ENCODE peak calls at places on chromosomes 6 and 20, in six cellular contexts. One of them, this sample, is unnamed.
A peak's percentile ranks its signal among the peaks of the same experiment; 100 is the strongest.

GRCh38 chr6:65558071-65558470 is 149.0 kb downstream of the EYS start:
- DNase-seq in H54: no peak
- DNase-seq in activated CD8-positive, alpha-beta T cell treated with anti-CD3 and anti-CD28 coated beads for 36 hours: no peak
- DNase-seq in hippocampal formation: no peak
- DNase-seq in AG08395: no peak
- DNase-seq in stimulated activated naive CD4-positive, alpha-beta T cell treated with Interleukin-2 at 50 U/mL for 16 hours: no peak
- DNase-seq in this sample: no peak

GRCh38 chr6:16491666-16492322 is 253.4 kb downstream of the GMPR start:
- DNase-seq in H54: no peak
- DNase-seq in activated CD8-positive, alpha-beta T cell treated with anti-CD3 and anti-CD28 coated beads for 36 hours: no peak
- DNase-seq in hippocampal formation: no peak
- DNase-seq in AG08395: no peak
- DNase-seq in stimulated activated naive CD4-positive, alpha-beta T cell treated with Interleukin-2 at 50 U/mL for 16 hours: no peak
- DNase-seq in this sample: no peak

GRCh38 chr20:17538517-17539170 is 7.5 kb upstream of the BFSP1 start:
- DNase-seq in H54: no peak
- DNase-seq in activated CD8-positive, alpha-beta T cell treated with anti-CD3 and anti-CD28 coated beads for 36 hours: peak; percentile 30
- DNase-seq in hippocampal formation: no peak
- DNase-seq in AG08395: no peak
- DNase-seq in stimulated activated naive CD4-positive, alpha-beta T cell treated with Interleukin-2 at 50 U/mL for 16 hours: no peak
- DNase-seq in this sample: no peak

GRCh38 chr20:7459123-7459522 is 481.1 kb downstream of the HAO1 start:
- DNase-seq in H54: no peak
- DNase-seq in activated CD8-positive, alpha-beta T cell treated with anti-CD3 and anti-CD28 coated beads for 36 hours: no peak
- DNase-seq in hippocampal formation: no peak
- DNase-seq in AG08395: peak; percentile 4
- DNase-seq in stimulated activated naive CD4-positive, alpha-beta T cell treated with Interleukin-2 at 50 U/mL for 16 hours: no peak
- DNase-seq in this sample: no peak

GRCh38 chr6:83536034-83536646 is 23.8 kb downstream of the PRSS35 start:
- DNase-seq in H54: peak; percentile 6
- DNase-seq in activated CD8-positive, alpha-beta T cell treated with anti-CD3 and anti-CD28 coated beads for 36 hours: peak; percentile 71
- DNase-seq in hippocampal formation: no peak
- DNase-seq in AG08395: peak; percentile 59
- DNase-seq in stimulated activated naive CD4-positive, alpha-beta T cell treated with Interleukin-2 at 50 U/mL for 16 hours: peak; percentile 28
- DNase-seq in this sample: peak; percentile 57

GRCh38 chr20:49964964-49965780 is 17.6 kb upstream of the SNAI1 start:
- DNase-seq in H54: peak; percentile 64
- DNase-seq in activated CD8-positive, alpha-beta T cell treated with anti-CD3 and anti-CD28 coated beads for 36 hours: peak; percentile 47
- DNase-seq in hippocampal formation: no peak
- DNase-seq in AG08395: peak; percentile 45
- DNase-seq in stimulated activated naive CD4-positive, alpha-beta T cell treated with Interleukin-2 at 50 U/mL for 16 hours: no peak
- DNase-seq in this sample: no peak

GRCh38 chr6:44076366-44077200 is 50.7 kb downstream of the MRPL14 start:
- DNase-seq in H54: no peak
- DNase-seq in activated CD8-positive, alpha-beta T cell treated with anti-CD3 and anti-CD28 coated beads for 36 hours: peak; percentile 37
- DNase-seq in hippocampal formation: no peak
- DNase-seq in AG08395: no peak
- DNase-seq in stimulated activated naive CD4-positive, alpha-beta T cell treated with Interleukin-2 at 50 U/mL for 16 hours: no peak
- DNase-seq in this sample: peak; percentile 56

GRCh38 chr6:137105375-137105774 is 60.6 kb upstream of the IL20RA start:
- DNase-seq in H54: no peak
- DNase-seq in activated CD8-positive, alpha-beta T cell treated with anti-CD3 and anti-CD28 coated beads for 36 hours: no peak
- DNase-seq in hippocampal formation: no peak
- DNase-seq in AG08395: no peak
- DNase-seq in stimulated activated naive CD4-positive, alpha-beta T cell treated with Interleukin-2 at 50 U/mL for 16 hours: no peak
- DNase-seq in this sample: no peak

GRCh38 chr6:170522565-170523183 is 30.4 kb downstream of the PSMB1 start:
- DNase-seq in H54: no peak
- DNase-seq in activated CD8-positive, alpha-beta T cell treated with anti-CD3 and anti-CD28 coated beads for 36 hours: peak; percentile 23
- DNase-seq in hippocampal formation: no peak
- DNase-seq in AG08395: no peak
- DNase-seq in stimulated activated naive CD4-positive, alpha-beta T cell treated with Interleukin-2 at 50 U/mL for 16 hours: no peak
- DNase-seq in this sample: peak; percentile 17

GRCh38 chr6:33323623-33323948 is 6.0 kb upstream of the ZBTB22 start:
- DNase-seq in H54: no peak
- DNase-seq in activated CD8-positive, alpha-beta T cell treated with anti-CD3 and anti-CD28 coated beads for 36 hours: peak; percentile 25
- DNase-seq in hippocampal formation: no peak
- DNase-seq in AG08395: no peak
- DNase-seq in stimulated activated naive CD4-positive, alpha-beta T cell treated with Interleukin-2 at 50 U/mL for 16 hours: peak; percentile 23
- DNase-seq in this sample: no peak

GRCh38 chr20:23541330-23541729 is 27.0 kb downstream of the CST9L start:
- DNase-seq in H54: peak; percentile 9
- DNase-seq in activated CD8-positive, alpha-beta T cell treated with anti-CD3 and anti-CD28 coated beads for 36 hours: no peak
- DNase-seq in hippocampal formation: no peak
- DNase-seq in AG08395: no peak
- DNase-seq in stimulated activated naive CD4-positive, alpha-beta T cell treated with Interleukin-2 at 50 U/mL for 16 hours: no peak
- DNase-seq in this sample: no peak

GRCh38 chr6:74597266-74597665 is 608.6 kb downstream of the COL12A1 start:
- DNase-seq in H54: no peak
- DNase-seq in activated CD8-positive, alpha-beta T cell treated with anti-CD3 and anti-CD28 coated beads for 36 hours: no peak
- DNase-seq in hippocampal formation: no peak
- DNase-seq in AG08395: peak; percentile 34
- DNase-seq in stimulated activated naive CD4-positive, alpha-beta T cell treated with Interleukin-2 at 50 U/mL for 16 hours: no peak
- DNase-seq in this sample: peak; percentile 39

GRCh38 chr20:10316582-10316981 is 98.0 kb downstream of the SNAP25 start:
- DNase-seq in H54: no peak
- DNase-seq in activated CD8-positive, alpha-beta T cell treated with anti-CD3 and anti-CD28 coated beads for 36 hours: peak; percentile 32
- DNase-seq in hippocampal formation: no peak
- DNase-seq in AG08395: no peak
- DNase-seq in stimulated activated naive CD4-positive, alpha-beta T cell treated with Interleukin-2 at 50 U/mL for 16 hours: no peak
- DNase-seq in this sample: no peak

GRCh38 chr6:15253107-15254073 is 7.5 kb downstream of the JARID2 start:
- DNase-seq in H54: no peak
- DNase-seq in activated CD8-positive, alpha-beta T cell treated with anti-CD3 and anti-CD28 coated beads for 36 hours: peak; percentile 25
- DNase-seq in hippocampal formation: no peak
- DNase-seq in AG08395: no peak
- DNase-seq in stimulated activated naive CD4-positive, alpha-beta T cell treated with Interleukin-2 at 50 U/mL for 16 hours: peak; percentile 11
- DNase-seq in this sample: no peak

GRCh38 chr6:13355043-13355945 is 27.0 kb upstream of the TBC1D7 start:
- DNase-seq in H54: peak; percentile 60
- DNase-seq in activated CD8-positive, alpha-beta T cell treated with anti-CD3 and anti-CD28 coated beads for 36 hours: peak; percentile 58
- DNase-seq in hippocampal formation: no peak
- DNase-seq in AG08395: peak; percentile 88
- DNase-seq in stimulated activated naive CD4-positive, alpha-beta T cell treated with Interleukin-2 at 50 U/mL for 16 hours: no peak
- DNase-seq in this sample: peak; percentile 85

GRCh38 chr6:141475269-141475668 is 657.5 kb upstream of the GJE1 start:
- DNase-seq in H54: no peak
- DNase-seq in activated CD8-positive, alpha-beta T cell treated with anti-CD3 and anti-CD28 coated beads for 36 hours: no peak
- DNase-seq in hippocampal formation: no peak
- DNase-seq in AG08395: no peak
- DNase-seq in stimulated activated naive CD4-positive, alpha-beta T cell treated with Interleukin-2 at 50 U/mL for 16 hours: no peak
- DNase-seq in this sample: no peak

GRCh38 chr6:1081566-1081965 is 230.3 kb upstream of the FOXQ1 start:
- DNase-seq in H54: no peak
- DNase-seq in activated CD8-positive, alpha-beta T cell treated with anti-CD3 and anti-CD28 coated beads for 36 hours: no peak
- DNase-seq in hippocampal formation: no peak
- DNase-seq in AG08395: peak; percentile 48
- DNase-seq in stimulated activated naive CD4-positive, alpha-beta T cell treated with Interleukin-2 at 50 U/mL for 16 hours: no peak
- DNase-seq in this sample: peak; percentile 56

GRCh38 chr6:134111062-134111677 is 58.7 kb upstream of the SLC2A12 start:
- DNase-seq in H54: peak; percentile 28
- DNase-seq in activated CD8-positive, alpha-beta T cell treated with anti-CD3 and anti-CD28 coated beads for 36 hours: peak; percentile 66
- DNase-seq in hippocampal formation: no peak
- DNase-seq in AG08395: peak; percentile 74
- DNase-seq in stimulated activated naive CD4-positive, alpha-beta T cell treated with Interleukin-2 at 50 U/mL for 16 hours: no peak
- DNase-seq in this sample: peak; percentile 76

GRCh38 chr6:108526739-108527174 is 34.0 kb upstream of the FOXO3 start:
- DNase-seq in H54: peak; percentile 14
- DNase-seq in activated CD8-positive, alpha-beta T cell treated with anti-CD3 and anti-CD28 coated beads for 36 hours: no peak
- DNase-seq in hippocampal formation: peak; percentile 65
- DNase-seq in AG08395: peak; percentile 67
- DNase-seq in stimulated activated naive CD4-positive, alpha-beta T cell treated with Interleukin-2 at 50 U/mL for 16 hours: no peak
- DNase-seq in this sample: peak; percentile 65

GRCh38 chr20:36462440-36463211 is 78.7 kb upstream of the MYL9 start:
- DNase-seq in H54: no peak
- DNase-seq in activated CD8-positive, alpha-beta T cell treated with anti-CD3 and anti-CD28 coated beads for 36 hours: peak; percentile 55
- DNase-seq in hippocampal formation: no peak
- DNase-seq in AG08395: peak; percentile 33
- DNase-seq in stimulated activated naive CD4-positive, alpha-beta T cell treated with Interleukin-2 at 50 U/mL for 16 hours: no peak
- DNase-seq in this sample: peak; percentile 64

GRCh38 chr20:48606841-48607543 is 220.8 kb downstream of the PREX1 start:
- DNase-seq in H54: no peak
- DNase-seq in activated CD8-positive, alpha-beta T cell treated with anti-CD3 and anti-CD28 coated beads for 36 hours: no peak
- DNase-seq in hippocampal formation: no peak
- DNase-seq in AG08395: no peak
- DNase-seq in stimulated activated naive CD4-positive, alpha-beta T cell treated with Interleukin-2 at 50 U/mL for 16 hours: no peak
- DNase-seq in this sample: no peak

GRCh38 chr20:11080010-11080409 is 406.2 kb upstream of the JAG1 start:
- DNase-seq in H54: no peak
- DNase-seq in activated CD8-positive, alpha-beta T cell treated with anti-CD3 and anti-CD28 coated beads for 36 hours: no peak
- DNase-seq in hippocampal formation: no peak
- DNase-seq in AG08395: no peak
- DNase-seq in stimulated activated naive CD4-positive, alpha-beta T cell treated with Interleukin-2 at 50 U/mL for 16 hours: no peak
- DNase-seq in this sample: no peak

GRCh38 chr6:24145690-24146131 is 19.7 kb downstream of the NRSN1 start:
- DNase-seq in H54: no peak
- DNase-seq in activated CD8-positive, alpha-beta T cell treated with anti-CD3 and anti-CD28 coated beads for 36 hours: no peak
- DNase-seq in hippocampal formation: no peak
- DNase-seq in AG08395: no peak
- DNase-seq in stimulated activated naive CD4-positive, alpha-beta T cell treated with Interleukin-2 at 50 U/mL for 16 hours: no peak
- DNase-seq in this sample: no peak

GRCh38 chr6:74598473-74599393 is 607.1 kb downstream of the COL12A1 start:
- DNase-seq in H54: no peak
- DNase-seq in activated CD8-positive, alpha-beta T cell treated with anti-CD3 and anti-CD28 coated beads for 36 hours: no peak
- DNase-seq in hippocampal formation: no peak
- DNase-seq in AG08395: peak; percentile 52
- DNase-seq in stimulated activated naive CD4-positive, alpha-beta T cell treated with Interleukin-2 at 50 U/mL for 16 hours: no peak
- DNase-seq in this sample: peak; percentile 41

GRCh38 chr6:138088307-138088744 is 18.9 kb downstream of the PERP start:
- DNase-seq in H54: no peak
- DNase-seq in activated CD8-positive, alpha-beta T cell treated with anti-CD3 and anti-CD28 coated beads for 36 hours: no peak
- DNase-seq in hippocampal formation: no peak
- DNase-seq in AG08395: peak; percentile 73
- DNase-seq in stimulated activated naive CD4-positive, alpha-beta T cell treated with Interleukin-2 at 50 U/mL for 16 hours: no peak
- DNase-seq in this sample: peak; percentile 62

GRCh38 chr20:3916347-3916746 is 27.2 kb downstream of the PANK2 start:
- DNase-seq in H54: no peak
- DNase-seq in activated CD8-positive, alpha-beta T cell treated with anti-CD3 and anti-CD28 coated beads for 36 hours: no peak
- DNase-seq in hippocampal formation: no peak
- DNase-seq in AG08395: no peak
- DNase-seq in stimulated activated naive CD4-positive, alpha-beta T cell treated with Interleukin-2 at 50 U/mL for 16 hours: no peak
- DNase-seq in this sample: no peak

GRCh38 chr6:71489736-71490135 is 201.1 kb downstream of the OGFRL1 start:
- DNase-seq in H54: peak; percentile 27
- DNase-seq in activated CD8-positive, alpha-beta T cell treated with anti-CD3 and anti-CD28 coated beads for 36 hours: no peak
- DNase-seq in hippocampal formation: no peak
- DNase-seq in AG08395: peak; percentile 89
- DNase-seq in stimulated activated naive CD4-positive, alpha-beta T cell treated with Interleukin-2 at 50 U/mL for 16 hours: no peak
- DNase-seq in this sample: peak; percentile 75

GRCh38 chr6:69732640-69733039 is 64.2 kb downstream of the LMBRD1 start:
- DNase-seq in H54: no peak
- DNase-seq in activated CD8-positive, alpha-beta T cell treated with anti-CD3 and anti-CD28 coated beads for 36 hours: no peak
- DNase-seq in hippocampal formation: peak; percentile 13
- DNase-seq in AG08395: no peak
- DNase-seq in stimulated activated naive CD4-positive, alpha-beta T cell treated with Interleukin-2 at 50 U/mL for 16 hours: no peak
- DNase-seq in this sample: no peak

GRCh38 chr6:20454201-20454824 is 52.6 kb downstream of the E2F3 start:
- DNase-seq in H54: no peak
- DNase-seq in activated CD8-positive, alpha-beta T cell treated with anti-CD3 and anti-CD28 coated beads for 36 hours: peak; percentile 33
- DNase-seq in hippocampal formation: no peak
- DNase-seq in AG08395: no peak
- DNase-seq in stimulated activated naive CD4-positive, alpha-beta T cell treated with Interleukin-2 at 50 U/mL for 16 hours: no peak
- DNase-seq in this sample: no peak

GRCh38 chr20:19817017-19817416 is 59.0 kb downstream of the RIN2 start:
- DNase-seq in H54: peak; percentile 24
- DNase-seq in activated CD8-positive, alpha-beta T cell treated with anti-CD3 and anti-CD28 coated beads for 36 hours: no peak
- DNase-seq in hippocampal formation: no peak
- DNase-seq in AG08395: peak; percentile 45
- DNase-seq in stimulated activated naive CD4-positive, alpha-beta T cell treated with Interleukin-2 at 50 U/mL for 16 hours: no peak
- DNase-seq in this sample: peak; percentile 63

GRCh38 chr6:49333345-49334120 is 129.5 kb downstream of the MMUT start:
- DNase-seq in H54: no peak
- DNase-seq in activated CD8-positive, alpha-beta T cell treated with anti-CD3 and anti-CD28 coated beads for 36 hours: no peak
- DNase-seq in hippocampal formation: no peak
- DNase-seq in AG08395: no peak
- DNase-seq in stimulated activated naive CD4-positive, alpha-beta T cell treated with Interleukin-2 at 50 U/mL for 16 hours: no peak
- DNase-seq in this sample: no peak

GRCh38 chr6:73180718-73181619 is 44.3 kb downstream of the KHDC1L start:
- DNase-seq in H54: peak; percentile 33
- DNase-seq in activated CD8-positive, alpha-beta T cell treated with anti-CD3 and anti-CD28 coated beads for 36 hours: no peak
- DNase-seq in hippocampal formation: peak; percentile 74
- DNase-seq in AG08395: peak; percentile 77
- DNase-seq in stimulated activated naive CD4-positive, alpha-beta T cell treated with Interleukin-2 at 50 U/mL for 16 hours: no peak
- DNase-seq in this sample: peak; percentile 78

GRCh38 chr20:44471481-44471882 is 4.2 kb upstream of the TTPAL start:
- DNase-seq in H54: no peak
- DNase-seq in activated CD8-positive, alpha-beta T cell treated with anti-CD3 and anti-CD28 coated beads for 36 hours: no peak
- DNase-seq in hippocampal formation: peak; percentile 32
- DNase-seq in AG08395: peak; percentile 57
- DNase-seq in stimulated activated naive CD4-positive, alpha-beta T cell treated with Interleukin-2 at 50 U/mL for 16 hours: no peak
- DNase-seq in this sample: peak; percentile 71

This sample was measured in GM03348.